ENCODE peak calls at places on chromosomes 2 and 18, in six cellular contexts. U, Y, O, G, K and H are unnamed samples.

GRCh38 chr2:203018181-203018580 is 3.5 kb downstream of the NBEAL1 start:
- DNase-seq in U (no peak), Y (peak), O (no peak), G (no peak), K (no peak), H (peak)

GRCh38 chr2:192377174-192377573 is 182.4 kb upstream of the TMEFF2 start:
- DNase-seq in U (no peak), Y (no peak), O (no peak), G (no peak), K (no peak), H (no peak)

GRCh38 chr2:1900736-1901135 is 156.4 kb upstream of the PXDN start:
- DNase-seq in U (peak), Y (no peak), O (no peak), G (peak), K (no peak), H (no peak)

GRCh38 chr2:65639156-65639876 is 206.9 kb upstream of the SPRED2 start:
- DNase-seq in U (peak), Y (peak), O (no peak), G (no peak), K (peak), H (no peak)

GRCh38 chr2:162021659-162022058 is 52.4 kb downstream of the DPP4 start:
- DNase-seq in U (no peak), Y (no peak), O (no peak), G (no peak), K (no peak), H (no peak)

GRCh38 chr2:38237311-38237710 is 139.8 kb downstream of the ATL2 start:
- DNase-seq in U (no peak), Y (no peak), O (no peak), G (no peak), K (no peak), H (peak)

GRCh38 chr2:579351-579886 is 97.8 kb downstream of the TMEM18 start:
- DNase-seq in U (no peak), Y (no peak), O (no peak), G (no peak), K (no peak), H (no peak)

GRCh38 chr2:70328921-70329561 is 27.2 kb upstream of the FAM136A start:
- DNase-seq in U (peak), Y (no peak), O (no peak), G (no peak), K (peak), H (no peak)

GRCh38 chr2:64338910-64339500 is 115.0 kb upstream of the LGALSL start:
- DNase-seq in U (no peak), Y (no peak), O (no peak), G (no peak), K (no peak), H (peak)

GRCh38 chr2:28746504-28747111 is 5.0 kb upstream of the PPP1CB start:
- DNase-seq in U (no peak), Y (no peak), O (no peak), G (no peak), K (no peak), H (no peak)

GRCh38 chr2:661215-661635 is 16.0 kb downstream of the TMEM18 start:
- DNase-seq in U (no peak), Y (no peak), O (no peak), G (no peak), K (no peak), H (no peak)

GRCh38 chr18:5628512-5629255 is 84.9 kb upstream of the EPB41L3 start:
- DNase-seq in U (peak), Y (peak), O (peak), G (peak), K (peak), H (peak)

DNA sequence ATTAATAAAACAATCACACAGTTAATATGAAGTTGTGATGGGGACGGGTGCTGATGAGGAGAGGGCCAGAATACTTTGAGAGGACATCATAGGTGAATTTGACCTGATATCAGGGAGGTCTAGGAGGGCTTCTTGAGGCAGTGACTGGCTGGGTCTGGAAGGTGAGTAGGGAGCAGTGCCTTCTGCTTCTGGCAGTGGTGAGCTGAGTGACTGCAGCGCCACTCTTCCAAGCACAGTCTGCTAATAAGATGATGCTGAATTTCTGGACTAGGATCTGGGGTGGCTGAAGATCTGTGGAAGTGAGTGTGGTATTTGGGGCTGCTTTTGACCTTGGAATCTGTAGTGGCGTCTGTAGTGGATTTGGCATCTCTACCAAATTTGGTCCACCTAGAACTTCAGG is 5.5 kb downstream of the DGKD start:
- DNase-seq in U (no peak), Y (no peak), O (no peak), G (no peak), K (no peak), H (no peak)
- H2BK5ac ChIP-seq in U (no peak), Y (no peak), O (no peak), G (no peak), K (no peak), H (no peak)

DNA sequence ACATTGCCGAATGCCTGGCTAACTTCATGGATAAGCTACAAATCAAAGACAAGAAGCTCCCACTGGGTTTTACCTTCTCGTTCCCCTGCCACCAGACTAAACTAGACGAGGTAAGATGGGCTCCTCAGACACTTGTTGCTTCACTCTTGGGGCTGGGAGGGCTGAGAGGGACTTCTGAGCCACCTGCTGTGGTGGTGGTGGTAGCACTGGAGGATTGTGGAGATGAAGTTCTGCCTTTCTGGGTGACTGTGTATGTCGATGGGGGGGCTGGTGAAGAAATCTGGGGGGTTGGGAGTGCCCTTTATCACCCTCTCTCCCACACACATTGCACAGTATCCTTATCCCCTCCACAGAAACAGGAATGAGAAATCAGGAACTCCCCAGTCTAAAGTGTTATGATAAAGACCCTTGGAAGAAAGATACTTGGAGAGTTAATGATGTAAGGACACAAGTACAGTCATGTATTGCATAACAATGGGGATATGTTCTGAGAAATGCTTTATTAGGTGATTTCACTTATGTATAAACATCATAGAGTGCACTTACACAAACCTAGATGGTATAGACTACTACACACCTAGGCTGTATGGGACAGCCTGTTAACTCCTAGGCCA is 38.5 kb downstream of the HK2 start:
- DNase-seq in U (no peak), Y (peak), O (no peak), G (no peak), K (no peak), H (no peak)
- H3K4me3 ChIP-seq in U (no peak), Y (no peak), O (no peak), G (no peak), K (no peak), H (no peak)

GRCh38 chr2:171419333-171419732 is 14.5 kb downstream of the METTL8 start:
- DNase-seq in U (no peak), Y (no peak), O (no peak), G (no peak), K (no peak), H (no peak)
- H3K18ac ChIP-seq in U (no peak), Y (no peak), O (no peak), G (no peak), K (no peak), H (no peak)

GRCh38 chr2:216115224-216115582 is 6.1 kb downstream of the XRCC5 start:
- DNase-seq in U (no peak), Y (no peak), O (no peak), G (no peak), K (peak), H (no peak)
- H2BK5ac ChIP-seq in U (peak), Y (peak), O (no peak), G (peak), K (peak), H (peak)

GRCh38 chr2:134254836-134255235 is 964 bp downstream of the MGAT5 start:
- DNase-seq in U (no peak), Y (no peak), O (no peak), G (no peak), K (no peak), H (no peak)
- H3K4me3 ChIP-seq in U (no peak), Y (no peak), O (no peak), G (no peak), K (no peak), H (no peak)

GRCh38 chr2:6674381-6674780 is 191.3 kb downstream of the CMPK2 start:
- DNase-seq in U (no peak), Y (no peak), O (peak), G (no peak), K (no peak), H (no peak)

GRCh38 chr2:6683481-6683880 is 182.2 kb downstream of the CMPK2 start:
- DNase-seq in U (no peak), Y (no peak), O (no peak), G (no peak), K (no peak), H (no peak)

GRCh38 chr2:6676776-6677175 is 188.9 kb downstream of the CMPK2 start:
- DNase-seq in U (no peak), Y (no peak), O (no peak), G (no peak), K (no peak), H (no peak)

GRCh38 chr2:6676245-6676644 is 189.5 kb downstream of the CMPK2 start:
- DNase-seq in U (no peak), Y (no peak), O (no peak), G (no peak), K (no peak), H (no peak)

GRCh38 chr2:6679481-6679880 is 186.2 kb downstream of the CMPK2 start:
- DNase-seq in U (no peak), Y (no peak), O (peak), G (no peak), K (no peak), H (no peak)
- H3K18ac ChIP-seq in U (no peak), Y (no peak), O (no peak), G (no peak), K (no peak), H (no peak)

GRCh38 chr2:231676243-231676642 is 32.1 kb upstream of the PTMA start:
- DNase-seq in U (no peak), Y (no peak), O (no peak), G (no peak), K (no peak), H (no peak)

GRCh38 chr2:231673348-231673770 is 35.0 kb upstream of the PTMA start:
- DNase-seq in U (peak), Y (peak), O (no peak), G (peak), K (peak), H (peak)

GRCh38 chr2:231677632-231678104 is 30.7 kb upstream of the PTMA start:
- DNase-seq in U (peak), Y (peak), O (peak), G (peak), K (peak), H (peak)

GRCh38 chr2:231672617-231673347 is 35.5 kb upstream of the PTMA start:
- DNase-seq in U (peak), Y (peak), O (no peak), G (peak), K (peak), H (peak)

GRCh38 chr2:231674587-231675334 is 33.6 kb upstream of the PTMA start:
- DNase-seq in U (peak), Y (peak), O (peak), G (peak), K (peak), H (peak)
- H2BK5ac ChIP-seq in U (no peak), Y (peak), O (peak), G (peak), K (no peak), H (no peak)

GRCh38 chr2:121075006-121075545 is 209.9 kb downstream of the TFCP2L1 start:
- DNase-seq in U (peak), Y (peak), O (peak), G (peak), K (no peak), H (peak)
- H3K4me3 ChIP-seq in U (no peak), Y (no peak), O (no peak), G (peak), K (no peak), H (peak)

GRCh38 chr2:27069961-27070618 is 1.4 kb downstream of the OST4 start:
- DNase-seq in U (no peak), Y (no peak), O (no peak), G (no peak), K (no peak), H (no peak)

GRCh38 chr2:27070653-27071276 is 689 bp downstream of the OST4 start:
- DNase-seq in U (no peak), Y (no peak), O (no peak), G (no peak), K (no peak), H (no peak)

GRCh38 chr2:27072950-27073349 is 1.5 kb upstream of the OST4 start:
- DNase-seq in U (no peak), Y (peak), O (no peak), G (no peak), K (no peak), H (peak)

GRCh38 chr2:27071990-27072830 is 756 bp upstream of the OST4 start:
- DNase-seq in U (peak), Y (peak), O (no peak), G (peak), K (no peak), H (peak)

DNA sequence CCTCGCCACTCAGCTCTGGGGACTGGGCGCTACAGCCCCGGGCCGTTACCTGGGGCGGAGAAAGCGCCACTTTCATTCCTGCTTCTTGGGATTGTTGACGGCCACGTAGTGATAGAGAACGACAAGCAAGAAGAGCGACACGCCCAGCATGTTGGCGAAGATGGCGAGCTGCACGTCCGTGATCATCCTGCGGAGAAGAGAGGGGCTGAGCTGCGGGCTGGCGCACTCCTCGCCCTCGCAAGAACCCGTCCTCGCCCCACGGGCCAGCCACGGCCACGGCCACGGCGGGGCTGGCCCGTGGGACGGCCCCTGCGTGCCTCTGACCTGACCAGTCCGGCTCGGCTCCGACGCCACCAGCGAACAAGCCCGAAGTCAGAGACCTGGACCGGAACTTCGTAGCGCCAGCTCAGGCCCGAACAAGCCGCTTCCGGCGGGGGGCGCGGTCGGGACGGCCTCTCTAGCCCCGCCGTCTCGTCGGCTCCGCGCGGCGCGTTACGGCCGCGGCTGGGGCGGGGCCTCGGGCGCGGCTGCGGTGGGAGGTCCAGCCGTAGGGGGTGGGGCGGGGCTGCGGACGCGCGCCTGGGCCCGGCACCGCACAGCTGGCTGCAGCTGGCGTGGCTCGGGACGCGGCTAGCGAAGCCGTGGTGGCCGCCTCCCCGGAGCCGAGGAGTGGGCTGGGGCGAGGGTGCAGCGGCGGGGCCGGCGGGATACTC is at the start of gene OST4:
- DNase-seq in U (peak), Y (peak), O (peak), G (peak), K (peak), H (peak)
- H3K18ac ChIP-seq in U (peak), Y (peak), O (peak), G (peak), K (peak), H (peak)

GRCh38 chr2:197453123-197453913 is at the start of gene COQ10B:
- DNase-seq in U (peak), Y (peak), O (peak), G (peak), K (peak), H (peak)
- H2BK5ac ChIP-seq in U (peak), Y (peak), O (peak), G (peak), K (peak), H (peak)